ENCODE peak calls at places on chromosomes 12 and 14, in six cellular contexts. O, K, V, D, M and A are unnamed samples.
A peak's percentile ranks its signal among the peaks of the same experiment; 100 is the strongest.

GRCh38 chr14:105933238-105933637 is 406.9 kb downstream of the TMEM121 start:
- DNase-seq in O (no peak), K (no peak), V (no peak), D (no peak), M (no peak), A (no peak)

GRCh38 chr12:58309806-58310205 is 368.4 kb downstream of the ATP23 start:
- DNase-seq in O (no peak), K (no peak), V (no peak), D (no peak), M (no peak), A (no peak)

GRCh38 chr14:23829736-23830474 is 123.7 kb upstream of the DHRS4 start:
- DNase-seq in O (no peak), K (peak; percentile 10), V (peak; percentile 90), D (peak; percentile 80), M (no peak), A (peak; percentile 64)

GRCh38 chr14:25463475-25463874 is 413.5 kb upstream of the STXBP6 start:
- DNase-seq in O (no peak), K (no peak), V (no peak), D (no peak), M (no peak), A (no peak)

GRCh38 chr14:67515386-67516079 is 17.6 kb upstream of the PLEKHH1 start:
- DNase-seq in O (peak; percentile 18), K (peak; percentile 58), V (no peak), D (no peak), M (peak; percentile 52), A (no peak)

GRCh38 chr12:68899251-68899771 is 33.7 kb downstream of the CPM start:
- DNase-seq in O (no peak), K (no peak), V (peak; percentile 36), D (peak; percentile 77), M (no peak), A (no peak)

GRCh38 chr14:50347521-50347920 is 35.4 kb downstream of the DMAC2L start:
- DNase-seq in O (no peak), K (no peak), V (no peak), D (no peak), M (no peak), A (no peak)

GRCh38 chr12:165862-166368 is 48.0 kb downstream of the SLC6A12 start:
- DNase-seq in O (no peak), K (no peak), V (no peak), D (no peak), M (no peak), A (no peak)

GRCh38 chr12:123995023-123995422 is 22.0 kb downstream of the ZNF664 start:
- DNase-seq in O (no peak), K (peak; percentile 51), V (no peak), D (no peak), M (no peak), A (no peak)

GRCh38 chr12:128261757-128262156 is 5.2 kb upstream of the TMEM132C start:
- DNase-seq in O (no peak), K (no peak), V (no peak), D (no peak), M (no peak), A (no peak)

GRCh38 chr14:94768521-94769412 is 1.1 kb downstream of the GSC start:
- DNase-seq in O (no peak), K (peak; percentile 64), V (no peak), D (no peak), M (no peak), A (no peak)

GRCh38 chr14:27715561-27715960 is 1051.0 kb upstream of the FOXG1 start:
- DNase-seq in O (no peak), K (no peak), V (no peak), D (no peak), M (no peak), A (no peak)

GRCh38 chr14:71606064-71606463 is 326.2 kb upstream of the RGS6 start:
- DNase-seq in O (no peak), K (no peak), V (no peak), D (no peak), M (no peak), A (no peak)

GRCh38 chr12:64194333-64195149 is 27.6 kb downstream of the KICS2 start:
- DNase-seq in O (no peak), K (no peak), V (no peak), D (no peak), M (no peak), A (no peak)

GRCh38 chr12:19575307-19576243 is 136.3 kb downstream of the AEBP2 start:
- DNase-seq in O (peak; percentile 97), K (no peak), V (peak; percentile 40), D (peak; percentile 73), M (no peak), A (peak; percentile 63)

GRCh38 chr12:110247340-110248095 is 33.5 kb upstream of the ATP2A2 start:
- DNase-seq in O (no peak), K (no peak), V (no peak), D (no peak), M (no peak), A (no peak)

GRCh38 chr14:65790185-65790815 is 377.8 kb downstream of the FUT8 start:
- DNase-seq in O (no peak), K (no peak), V (no peak), D (no peak), M (peak; percentile 72), A (no peak)

GRCh38 chr12:26935636-26936378 is 2.0 kb downstream of the INTS13 start:
- DNase-seq in O (no peak), K (peak; percentile 54), V (no peak), D (no peak), M (no peak), A (no peak)

GRCh38 chr14:33835677-33836076 is 115.2 kb downstream of the EGLN3 start:
- DNase-seq in O (no peak), K (no peak), V (no peak), D (no peak), M (no peak), A (no peak)

GRCh38 chr12:14948672-14949071 is 10.3 kb upstream of the ERP27 start:
- DNase-seq in O (no peak), K (peak; percentile 68), V (no peak), D (no peak), M (no peak), A (no peak)

GRCh38 chr12:112191840-112192321 is 66.5 kb downstream of the TRAFD1 start:
- DNase-seq in O (peak; percentile 7), K (no peak), V (no peak), D (no peak), M (no peak), A (no peak)

GRCh38 chr12:54376596-54377468 is 7.7 kb downstream of the ZNF385A start:
- DNase-seq in O (no peak), K (no peak), V (no peak), D (no peak), M (no peak), A (no peak)

GRCh38 chr14:23102801-23103200 is 2.0 kb downstream of the CIROP start:
- DNase-seq in O (no peak), K (no peak), V (no peak), D (no peak), M (no peak), A (no peak)

GRCh38 chr14:103519043-103519836 is 3.4 kb downstream of the CKB start:
- DNase-seq in O (no peak), K (no peak), V (no peak), D (no peak), M (no peak), A (no peak)

GRCh38 chr14:94773682-94774211 is 3.8 kb upstream of the GSC start:
- DNase-seq in O (no peak), K (no peak), V (no peak), D (no peak), M (peak; percentile 45), A (no peak)

GRCh38 chr12:111322336-111323250 is 46.3 kb downstream of the PHETA1 start:
- DNase-seq in O (peak; percentile 70), K (no peak), V (no peak), D (no peak), M (no peak), A (no peak)

GRCh38 chr12:50505945-50506344 is 1.2 kb downstream of the DIP2B start:
- DNase-seq in O (no peak), K (peak; percentile 17), V (no peak), D (no peak), M (no peak), A (no peak)

GRCh38 chr12:69689638-69690037 is 9.5 kb downstream of the BEST3 start:
- DNase-seq in O (no peak), K (no peak), V (no peak), D (no peak), M (no peak), A (no peak)

GRCh38 chr14:54730156-54730961 is 163.4 kb downstream of the SAMD4A start:
- DNase-seq in O (no peak), K (peak; percentile 61), V (no peak), D (peak; percentile 41), M (no peak), A (no peak)

GRCh38 chr14:26170885-26171284 is 426.9 kb downstream of the NOVA1 start:
- DNase-seq in O (no peak), K (no peak), V (no peak), D (no peak), M (no peak), A (no peak)

GRCh38 chr14:97021571-97022171 is 224.5 kb downstream of the VRK1 start:
- DNase-seq in O (no peak), K (no peak), V (no peak), D (no peak), M (no peak), A (peak; percentile 20)

GRCh38 chr12:3641428-3641883 is 111.5 kb downstream of the CRACR2A start:
- DNase-seq in O (no peak), K (no peak), V (peak; percentile 41), D (peak; percentile 81), M (no peak), A (peak; percentile 73)

GRCh38 chr12:131990980-131991305 is 41.2 kb downstream of the EP400 start:
- DNase-seq in O (no peak), K (no peak), V (no peak), D (no peak), M (no peak), A (no peak)